ENCODE peak calls at places on chromosomes 7 and 10, in ten cellular contexts. T is transverse colon, I is right lobe of liver, N is pancreas, Z is right atrium auricular region, R is esophagus squamous epithelium, K is body of pancreas, L is SJSA1, U is cardiac muscle cell, Y is A549. V is an unnamed sample. For H3K9me3, the result is how much of the 10 kb centered on the place peaks cover.

GRCh38 chr7:19376591-19376990 is 231.4 kb upstream of the FERD3L start:
- DNase-seq in K (no peak), U (no peak), N (no peak), L (no peak), Z (no peak), T (no peak), I (no peak), Y (no peak), R (no peak), V (no peak)

GRCh38 chr7:65820287-65820950 is 52.5 kb upstream of the VKORC1L1 start:
- DNase-seq in L (no peak), R (no peak), Z (no peak), T (no peak), Y (no peak), N (no peak), I (no peak), U (no peak), K (no peak), V (no peak)

GRCh38 chr7:16083931-16084330 is 337.4 kb downstream of the CRPPA start:
- DNase-seq in L (no peak), Y (peak), Z (no peak), U (no peak), T (no peak), N (no peak), K (no peak), I (no peak), R (no peak), V (no peak)

GRCh38 chr10:71094712-71095390 is 117.5 kb upstream of the UNC5B start:
- DNase-seq in U (no peak), Y (no peak), N (no peak), T (no peak), K (no peak), Z (no peak), L (no peak), I (no peak), R (no peak), V (no peak)

GRCh38 chr7:33716581-33717477 is 188.5 kb upstream of the BMPER start:
- DNase-seq in I (no peak), R (no peak), Z (no peak), U (peak), K (no peak), L (no peak), T (no peak), N (no peak), Y (peak), V (no peak)

GRCh38 chr10:120041807-120042545 is 149.4 kb downstream of the SEC23IP start:
- DNase-seq in L (no peak), U (no peak), K (no peak), Y (no peak), T (no peak), Z (no peak), I (no peak), N (no peak), R (no peak), V (no peak)

GRCh38 chr7:28748934-28749584 is 209.1 kb downstream of the TRIL start:
- DNase-seq in Y (peak), U (no peak), L (peak), Z (no peak), I (no peak), N (no peak), K (no peak), R (no peak), T (no peak), V (peak)

GRCh38 chr7:104979167-104979841 is 34.7 kb upstream of the KMT2E start:
- DNase-seq in R (no peak), K (no peak), Y (no peak), Z (no peak), L (peak), U (peak), T (no peak), N (no peak), I (no peak), V (no peak)

GRCh38 chr10:119783665-119784027 is 57.8 kb downstream of the INPP5F start:
- DNase-seq in I (no peak), Z (no peak), N (no peak), R (no peak), L (no peak), T (no peak), Y (no peak), U (no peak), K (no peak), V (no peak)

GRCh38 chr10:115939101-115939815 is 333.7 kb downstream of the GFRA1 start:
- DNase-seq in L (no peak), Z (no peak), T (no peak), N (no peak), R (no peak), I (no peak), U (no peak), Y (no peak), K (no peak), V (no peak)

GRCh38 chr7:141550694-141551079 is 523 bp upstream of the AGK start:
- DNase-seq in U (peak), Y (peak), Z (no peak), R (no peak), N (peak), T (no peak), L (no peak), K (no peak), I (no peak), V (no peak)

GRCh38 chr10:108783897-108784296 is 1139.4 kb downstream of the XPNPEP1 start:
- DNase-seq in R (no peak), K (no peak), Y (peak), Z (no peak), U (no peak), T (no peak), L (no peak), I (no peak), N (peak), V (no peak)

GRCh38 chr7:87413029-87413428 is 62.5 kb downstream of the ABCB4 start:
- DNase-seq in R (no peak), T (no peak), N (no peak), Z (no peak), U (no peak), I (no peak), Y (no peak), K (no peak), L (no peak), V (no peak)

GRCh38 chr10:66552331-66552730 is 373.5 kb upstream of the LRRTM3 start:
- DNase-seq in Z (no peak), T (no peak), Y (no peak), U (no peak), N (no peak), K (no peak), L (no peak), R (no peak), I (no peak), V (no peak)

GRCh38 chr10:28533571-28534304 is 820 bp downstream of the WAC start:
- DNase-seq in Y (peak), K (peak), L (peak), Z (peak), U (peak), T (peak), R (peak), I (peak), N (peak), V (peak)

GRCh38 chr7:159147687-159148086 is 3.0 kb upstream of the VIPR2 start:
- DNase-seq in T (no peak), L (no peak), I (no peak), N (no peak), U (no peak), Z (no peak), R (no peak), Y (no peak), K (peak), V (no peak)

GRCh38 chr10:119250641-119251314 is 43.4 kb downstream of the GRK5 start:
- DNase-seq in R (no peak), K (no peak), L (peak), N (no peak), Z (no peak), Y (no peak), I (no peak), T (no peak), U (no peak), V (no peak)

GRCh38 chr7:156160811-156161210 is 348.5 kb upstream of the SHH start:
- DNase-seq in T (peak), R (no peak), N (no peak), U (no peak), K (no peak), Y (no peak), Z (peak), L (no peak), I (no peak), V (no peak)

GRCh38 chr7:106425017-106425719 is 140.4 kb upstream of the NAMPT start:
- DNase-seq in K (peak), Y (peak), I (peak), Z (peak), N (peak), R (peak), T (peak), U (no peak), L (no peak), V (peak)

GRCh38 chr7:16007911-16008310 is 321.4 kb upstream of the MEOX2 start:
- DNase-seq in R (no peak), U (no peak), N (no peak), L (no peak), K (no peak), Y (no peak), Z (no peak), T (no peak), I (no peak), V (no peak)

GRCh38 chr7:158103378-158103777 is 484.2 kb downstream of the PTPRN2 start:
- DNase-seq in Y (no peak), L (peak), T (no peak), U (no peak), Z (peak), R (no peak), K (no peak), I (no peak), N (no peak), V (no peak)

GRCh38 chr7:39659356-39660013 is 36.1 kb downstream of the RALA start:
- DNase-seq in L (no peak), K (no peak), Y (no peak), T (no peak), N (no peak), R (no peak), I (no peak), U (no peak), Z (no peak), V (no peak)

GRCh38 chr10:12564173-12564572 is 214.8 kb downstream of the CAMK1D start:
- DNase-seq in K (no peak), Z (no peak), N (no peak), R (no peak), U (no peak), T (no peak), I (no peak), Y (no peak), L (no peak), V (no peak)

GRCh38 chr7:70660154-70660818 is 471.7 kb upstream of the GALNT17 start:
- DNase-seq in N (no peak), T (peak), Z (no peak), R (no peak), I (no peak), Y (no peak), K (no peak), L (no peak), U (no peak), V (no peak)

GRCh38 chr7:23067271-23067670 is 38.3 kb upstream of the KLHL7 start:
- DNase-seq in N (no peak), R (no peak), K (no peak), T (no peak), U (no peak), I (no peak), Y (no peak), Z (no peak), L (no peak), V (no peak)

GRCh38 chr7:27165089-27165654 is at the start of gene HOXA9:
- DNase-seq in Z (no peak), R (no peak), U (no peak), I (peak), L (peak), N (no peak), K (no peak), Y (no peak), T (peak), V (no peak)
- H3K4me3 ChIP-seq in Z (no peak), R (peak), U (no peak), I (no peak), L (peak), N (no peak), K (no peak), Y (no peak), T (peak), V (peak)

DNA sequence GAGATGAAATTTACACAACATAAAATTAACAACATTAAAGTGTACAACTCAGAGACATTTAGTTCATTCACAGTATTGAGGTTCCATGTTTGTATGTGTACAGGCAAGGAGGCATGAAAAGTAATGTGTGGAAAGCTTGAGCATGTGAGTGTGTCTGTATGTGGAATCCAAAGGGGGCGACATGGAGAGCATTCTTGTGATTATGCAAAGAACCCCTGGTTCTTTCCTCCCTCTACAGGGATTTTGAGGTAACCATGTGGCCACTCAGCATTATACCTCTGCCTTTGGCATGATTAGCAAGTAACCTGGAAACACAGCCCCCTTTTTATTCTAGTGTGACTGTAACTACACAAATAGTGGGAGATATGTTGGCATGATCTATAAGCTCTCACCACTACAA is 21.0 kb downstream of the OR2F1 start:
- DNase-seq in T (no peak), Z (no peak), L (no peak), R (no peak), I (no peak), K (no peak), Y (peak), U (peak), N (no peak), V (no peak)
- H3K9me3 ChIP-seq in T (under half), Z (under half), L (under half), R (under half), I (under half), K (under half), Y (under half), U (under half), N (under half), V (under half)

GRCh38 chr7:151079199-151079910 is 1.3 kb downstream of the FASTK start:
- DNase-seq in N (peak), I (peak), Y (no peak), U (no peak), T (no peak), L (no peak), R (no peak), K (no peak), Z (no peak), V (no peak)

GRCh38 chr7:151077705-151078232 is 2.8 kb downstream of the FASTK start:
- DNase-seq in N (peak), Y (no peak), I (no peak), Z (no peak), L (no peak), R (no peak), K (no peak), U (no peak), T (no peak), V (no peak)

GRCh38 chr7:151076863-151077704 is 3.5 kb downstream of the FASTK start:
- DNase-seq in I (no peak), L (no peak), K (no peak), U (no peak), N (peak), Y (peak), T (no peak), Z (no peak), R (no peak), V (no peak)

GRCh38 chr7:151080091-151080521 is 503 bp downstream of the FASTK start:
- DNase-seq in U (peak), L (no peak), R (no peak), N (no peak), K (no peak), Z (no peak), I (no peak), T (no peak), Y (no peak), V (no peak)

DNA sequence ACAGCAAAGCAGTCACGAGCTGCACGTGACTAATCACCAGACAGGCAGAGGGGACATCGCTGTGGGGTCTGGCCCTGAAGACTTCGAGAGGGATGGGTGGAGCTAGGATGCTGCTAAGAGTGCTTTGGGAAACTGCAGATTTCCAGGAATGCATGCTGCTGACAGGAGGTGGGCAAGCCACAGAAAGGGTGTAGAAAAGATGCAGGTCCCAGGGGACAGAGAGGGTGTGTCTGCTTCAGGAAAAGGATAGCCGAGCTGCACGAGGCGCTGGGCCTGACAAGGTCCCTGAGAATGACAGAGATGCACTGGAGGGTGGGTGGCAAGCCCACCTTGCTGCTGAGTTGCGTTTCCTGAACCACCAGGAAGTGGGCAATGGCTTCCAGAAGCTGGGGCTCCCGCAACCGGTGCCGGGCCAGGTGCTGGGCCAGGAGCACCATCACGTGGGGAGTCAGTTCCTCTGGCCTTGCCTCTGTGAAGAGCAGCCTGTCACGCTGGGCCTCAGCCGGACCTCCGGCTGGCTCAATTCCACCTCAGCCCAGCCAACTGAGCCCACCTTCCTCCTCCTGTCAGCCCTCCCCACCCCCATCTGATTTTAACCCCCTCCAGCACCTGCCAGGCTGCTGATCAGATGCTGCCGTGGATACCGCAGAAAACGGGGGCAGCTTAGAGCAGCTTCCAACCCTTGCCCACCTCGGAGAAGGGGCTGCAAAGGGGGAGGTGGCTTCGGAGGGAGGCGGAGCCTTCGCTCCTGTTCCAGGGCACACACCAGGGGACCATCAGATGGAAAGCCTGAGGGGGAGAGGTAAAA is 2.2 kb downstream of the FASTK start:
- DNase-seq in L (no peak), K (no peak), Y (no peak), T (no peak), I (peak), Z (no peak), N (peak), U (no peak), R (no peak), V (no peak)
- H3K4me3 ChIP-seq in L (no peak), K (no peak), Y (no peak), T (no peak), I (no peak), Z (no peak), N (no peak), U (no peak), R (no peak), V (no peak)

GRCh38 chr7:149525280-149525679 is 27.7 kb upstream of the ZNF746 start:
- DNase-seq in U (no peak), T (no peak), Z (no peak), K (no peak), Y (no peak), I (no peak), L (no peak), R (no peak), N (no peak), V (no peak)
- H3K9me3 ChIP-seq in U (under half), T (under half), Z (under half), K (under half), Y (under half), I (under half), L (under half), R (under half), N (under half), V (under half)

GRCh38 chr7:45108863-45109262 is 2.6 kb downstream of the TBRG4 start:
- DNase-seq in I (no peak), T (no peak), R (no peak), Y (no peak), Z (no peak), K (no peak), N (no peak), U (no peak), L (no peak), V (no peak)
- H3K4me3 ChIP-seq in I (no peak), T (no peak), R (no peak), Y (no peak), Z (no peak), K (no peak), N (no peak), U (no peak), L (no peak), V (no peak)

DNA sequence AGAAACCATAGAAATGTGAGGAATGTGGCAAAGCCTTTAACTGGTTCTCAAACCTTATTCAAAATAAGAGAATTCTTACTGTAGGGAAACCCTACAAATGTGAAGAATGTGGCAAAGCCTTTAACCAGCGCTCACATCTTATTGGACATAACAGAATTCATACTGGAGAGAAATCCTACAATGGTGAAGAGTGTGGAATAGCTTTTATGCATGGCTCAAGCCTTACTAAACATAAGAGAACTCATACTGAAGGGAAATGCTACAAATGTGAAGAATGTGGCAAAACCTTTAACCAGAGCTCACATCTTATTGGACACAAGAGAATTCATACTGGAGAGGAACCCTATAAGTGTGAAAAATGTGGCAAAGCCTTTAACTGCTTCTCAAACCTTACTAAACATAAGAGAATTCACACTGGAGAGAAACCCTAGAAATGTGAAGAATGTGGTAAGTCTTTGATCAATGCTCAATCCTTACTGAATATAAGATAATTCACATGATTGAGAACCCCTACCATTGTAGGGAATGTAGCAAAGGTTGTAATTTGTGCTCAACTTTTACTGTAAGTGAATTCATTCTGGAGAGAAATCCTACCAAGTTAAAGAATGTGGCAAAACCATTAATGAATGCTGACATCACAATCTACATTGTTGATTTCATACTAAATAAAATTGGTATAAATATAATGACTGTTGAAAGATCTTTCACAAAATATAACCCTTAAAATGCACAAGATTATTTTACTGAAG is 142.5 kb upstream of the ZNF479 start:
- DNase-seq in I (no peak), T (no peak), L (no peak), Z (no peak), U (no peak), Y (no peak), R (no peak), N (no peak), K (no peak), V (no peak)
- H3K9me3 ChIP-seq in I (under half), T (under half), L (under half), Z (half or more), U (under half), Y (under half), R (half or more), N (under half), K (under half), V (under half)

GRCh38 chr10:6928531-6929080 is 348.5 kb upstream of the PRKCQ start:
- DNase-seq in U (no peak), I (no peak), N (no peak), K (no peak), L (no peak), Z (no peak), R (no peak), T (no peak), Y (no peak), V (no peak)
- H3K4me3 ChIP-seq in U (no peak), I (no peak), N (no peak), K (no peak), L (no peak), Z (no peak), R (no peak), T (no peak), Y (no peak), V (no peak)

GRCh38 chr10:130721971-130722370 is 585.8 kb downstream of the GLRX3 start:
- DNase-seq in K (no peak), Y (no peak), U (no peak), T (no peak), L (no peak), R (no peak), I (no peak), N (no peak), Z (no peak), V (no peak)
- H3K9me3 ChIP-seq in K (under half), Y (under half), U (under half), T (under half), L (under half), R (under half), I (under half), N (under half), Z (under half), V (under half)